ENCODE peak calls at places on chromosomes 11 and 22, in six cellular contexts. One of them, this sample, is unnamed.

GRCh38 chr11:72598466-72598865 is 75.8 kb downstream of the PDE2A start:
- DNase-seq in pancreas: no peak
- DNase-seq in mesenchymal stem cell: no peak
- DNase-seq in effector memory CD4-positive, alpha-beta T cell: no peak
- DNase-seq in Peyer's patch: no peak
- DNase-seq in BE2C: no peak
- DNase-seq in this sample: no peak

GRCh38 chr11:110715541-110715940 is 3.3 kb upstream of the ARHGAP20 start:
- DNase-seq in pancreas: no peak
- DNase-seq in effector memory CD4-positive, alpha-beta T cell: no peak
- DNase-seq in mesenchymal stem cell: peak; percentile 32
- DNase-seq in Peyer's patch: no peak
- DNase-seq in BE2C: no peak
- DNase-seq in this sample: peak; percentile 39

GRCh38 chr11:44399968-44400367 is 90.0 kb upstream of the ALX4 start:
- DNase-seq in effector memory CD4-positive, alpha-beta T cell: no peak
- DNase-seq in Peyer's patch: no peak
- DNase-seq in mesenchymal stem cell: no peak
- DNase-seq in BE2C: no peak
- DNase-seq in pancreas: no peak
- DNase-seq in this sample: no peak

GRCh38 chr11:13238879-13239514 is 38.6 kb upstream of the BMAL1 start:
- DNase-seq in effector memory CD4-positive, alpha-beta T cell: peak; percentile 28
- DNase-seq in Peyer's patch: peak; percentile 72
- DNase-seq in pancreas: no peak
- DNase-seq in BE2C: peak; percentile 42
- DNase-seq in mesenchymal stem cell: peak; percentile 56
- DNase-seq in this sample: no peak

GRCh38 chr22:49797706-49798105 is 30.0 kb downstream of the BRD1 start:
- DNase-seq in BE2C: no peak
- DNase-seq in Peyer's patch: no peak
- DNase-seq in pancreas: peak; percentile 51
- DNase-seq in effector memory CD4-positive, alpha-beta T cell: no peak
- DNase-seq in mesenchymal stem cell: no peak
- DNase-seq in this sample: no peak

GRCh38 chr11:56750190-56750589 is 1.7 kb upstream of the OR9G4 start:
- DNase-seq in effector memory CD4-positive, alpha-beta T cell: no peak
- DNase-seq in mesenchymal stem cell: no peak
- DNase-seq in Peyer's patch: no peak
- DNase-seq in pancreas: no peak
- DNase-seq in BE2C: no peak
- DNase-seq in this sample: no peak

GRCh38 chr22:22099833-22100812 is 117.5 kb upstream of the TOP3B start:
- DNase-seq in mesenchymal stem cell: no peak
- DNase-seq in pancreas: no peak
- DNase-seq in Peyer's patch: no peak
- DNase-seq in effector memory CD4-positive, alpha-beta T cell: no peak
- DNase-seq in BE2C: no peak
- DNase-seq in this sample: no peak

GRCh38 chr11:35308157-35308556 is 111.2 kb downstream of the SLC1A2 start:
- DNase-seq in BE2C: no peak
- DNase-seq in effector memory CD4-positive, alpha-beta T cell: no peak
- DNase-seq in pancreas: no peak
- DNase-seq in Peyer's patch: no peak
- DNase-seq in mesenchymal stem cell: no peak
- DNase-seq in this sample: no peak

DNA sequence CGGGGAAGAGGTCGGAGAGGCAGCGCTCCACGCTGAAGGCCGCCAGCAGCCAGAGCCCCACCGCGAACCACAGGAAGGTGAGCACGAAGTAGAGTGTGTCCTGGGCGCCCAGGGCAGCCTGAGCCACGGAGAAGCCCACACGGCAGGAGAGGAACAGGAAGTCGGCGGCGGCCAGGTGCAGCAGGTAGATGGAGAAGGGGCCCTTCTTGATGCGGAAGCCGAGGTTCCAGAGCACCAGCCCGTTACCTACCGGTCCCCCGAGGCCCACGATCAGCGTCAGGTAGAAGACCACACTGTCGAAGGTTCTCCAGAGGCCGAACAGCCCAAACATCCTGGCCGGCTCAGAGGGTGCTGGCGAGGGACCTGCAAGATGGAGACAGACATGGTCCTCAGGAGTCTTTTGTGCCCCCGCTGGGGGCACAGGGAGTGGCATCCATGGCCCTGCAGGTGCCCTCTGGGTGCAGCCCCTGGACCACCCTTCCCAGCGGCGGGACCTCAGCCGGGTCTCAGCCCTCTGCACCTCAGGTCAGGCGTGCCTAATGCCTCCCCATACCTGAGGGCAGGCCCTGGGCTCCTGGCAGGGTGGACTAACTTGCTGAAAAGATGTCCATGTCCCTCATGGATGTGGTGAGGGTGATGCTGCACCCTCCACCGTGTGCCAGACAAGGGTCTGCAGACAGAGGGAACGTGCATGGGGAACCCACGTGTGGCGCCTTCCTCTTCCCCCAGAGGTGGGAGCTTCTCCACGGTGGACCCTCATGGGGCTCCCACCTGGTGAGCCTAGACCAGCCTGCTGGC is at the start of gene MRGPRG:
- DNase-seq in pancreas: peak; percentile 61
- DNase-seq in BE2C: no peak
- DNase-seq in mesenchymal stem cell: no peak
- DNase-seq in Peyer's patch: no peak
- DNase-seq in effector memory CD4-positive, alpha-beta T cell: no peak
- DNase-seq in this sample: no peak
- H3K27me3 ChIP-seq in pancreas: peaks cover 5% of the 10 kb centered on the region
- H3K27me3 ChIP-seq in BE2C: no peaks in the 10 kb centered on the region
- H3K27me3 ChIP-seq in mesenchymal stem cell: peaks cover 57% of the 10 kb centered on the region
- H3K27me3 ChIP-seq in Peyer's patch: no peaks in the 10 kb centered on the region
- H3K27me3 ChIP-seq in effector memory CD4-positive, alpha-beta T cell: no peaks in the 10 kb centered on the region
- H3K27me3 ChIP-seq in this sample: peaks cover 19% of the 10 kb centered on the region

DNA sequence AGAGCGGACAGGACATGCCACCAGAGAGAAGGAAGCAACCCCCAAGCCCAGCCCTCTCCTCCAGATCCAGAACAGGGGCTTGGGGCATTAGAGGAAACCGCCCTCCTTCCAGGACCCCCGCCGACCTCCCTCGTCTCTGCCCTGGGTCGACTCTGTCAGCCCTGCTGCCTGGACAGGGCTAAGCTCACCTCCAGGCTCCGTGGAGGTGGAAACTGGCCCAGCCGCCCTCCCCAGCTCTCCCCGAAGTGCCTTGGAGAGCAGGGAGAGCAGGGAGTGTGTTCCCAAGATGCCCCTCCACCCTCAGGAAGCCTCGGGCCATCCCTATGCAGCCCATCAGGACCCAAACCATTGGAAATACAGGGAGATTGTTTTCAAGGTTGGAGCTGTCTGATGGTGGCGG is 26.8 kb downstream of the ANO1 start:
- DNase-seq in BE2C: no peak
- DNase-seq in mesenchymal stem cell: no peak
- DNase-seq in effector memory CD4-positive, alpha-beta T cell: no peak
- DNase-seq in Peyer's patch: no peak
- DNase-seq in pancreas: peak; percentile 30
- DNase-seq in this sample: no peak
- H3K27me3 ChIP-seq in BE2C: no peaks in the 10 kb centered on the region
- H3K27me3 ChIP-seq in mesenchymal stem cell: peaks cover 45% of the 10 kb centered on the region
- H3K27me3 ChIP-seq in effector memory CD4-positive, alpha-beta T cell: peaks cover 7% of the 10 kb centered on the region
- H3K27me3 ChIP-seq in Peyer's patch: no peaks in the 10 kb centered on the region
- H3K27me3 ChIP-seq in pancreas: no peaks in the 10 kb centered on the region
- H3K27me3 ChIP-seq in this sample: peaks cover 10% of the 10 kb centered on the region

GRCh38 chr11:31806944-31807790 is 4.0 kb downstream of the PAX6 start:
- DNase-seq in Peyer's patch: no peak
- DNase-seq in mesenchymal stem cell: no peak
- DNase-seq in pancreas: no peak
- DNase-seq in effector memory CD4-positive, alpha-beta T cell: no peak
- DNase-seq in BE2C: no peak
- DNase-seq in this sample: no peak
- H3K27me3 ChIP-seq in Peyer's patch: no peaks in the 10 kb centered on the region
- H3K27me3 ChIP-seq in mesenchymal stem cell: peaks cover 94% of the 10 kb centered on the region
- H3K27me3 ChIP-seq in pancreas: peaks cover 87% of the 10 kb centered on the region
- H3K27me3 ChIP-seq in effector memory CD4-positive, alpha-beta T cell: peaks cover 92% of the 10 kb centered on the region
- H3K27me3 ChIP-seq in BE2C: peaks cover 94% of the 10 kb centered on the region
- H3K27me3 ChIP-seq in this sample: peaks cover 75% of the 10 kb centered on the region

GRCh38 chr11:121449123-121449522 is 3.0 kb upstream of the SORL1 start:
- DNase-seq in effector memory CD4-positive, alpha-beta T cell: no peak
- DNase-seq in mesenchymal stem cell: no peak
- DNase-seq in pancreas: no peak
- DNase-seq in Peyer's patch: no peak
- DNase-seq in BE2C: no peak
- DNase-seq in this sample: no peak
- H3K27me3 ChIP-seq in effector memory CD4-positive, alpha-beta T cell: no peaks in the 10 kb centered on the region
- H3K27me3 ChIP-seq in mesenchymal stem cell: peaks cover 37% of the 10 kb centered on the region
- H3K27me3 ChIP-seq in pancreas: no peaks in the 10 kb centered on the region
- H3K27me3 ChIP-seq in Peyer's patch: no peaks in the 10 kb centered on the region
- H3K27me3 ChIP-seq in BE2C: no peaks in the 10 kb centered on the region
- H3K27me3 ChIP-seq in this sample: peaks cover 17% of the 10 kb centered on the region